ENCODE peak calls at places on chromosome 20, in seven cellular contexts. One of them, this sample, is unnamed.

GRCh38 chr20:5621305-5621704 is 128.9 kb upstream of the SHLD1 start:
- DNase-seq in non-pigmented ciliary epithelial cell: no peak
- DNase-seq in GM13976: no peak
- DNase-seq in left lung: no peak
- DNase-seq in uterus: no peak
- DNase-seq in SJSA1: no peak
- DNase-seq in left cardiac atrium: no peak
- DNase-seq in this sample: no peak

GRCh38 chr20:32943490-32944052 is 60.7 kb downstream of the SUN5 start:
- DNase-seq in non-pigmented ciliary epithelial cell: no peak
- DNase-seq in GM13976: no peak
- DNase-seq in left lung: no peak
- DNase-seq in uterus: no peak
- DNase-seq in SJSA1: no peak
- DNase-seq in left cardiac atrium: no peak
- DNase-seq in this sample: no peak

GRCh38 chr20:31663838-31664695 is 26.4 kb downstream of the COX4I2 start:
- DNase-seq in non-pigmented ciliary epithelial cell: no peak
- DNase-seq in GM13976: no peak
- DNase-seq in left lung: peak
- DNase-seq in uterus: no peak
- DNase-seq in SJSA1: peak
- DNase-seq in left cardiac atrium: no peak
- DNase-seq in this sample: no peak

GRCh38 chr20:16541226-16541625 is 32.0 kb downstream of the KIF16B start:
- DNase-seq in non-pigmented ciliary epithelial cell: no peak
- DNase-seq in GM13976: no peak
- DNase-seq in left lung: no peak
- DNase-seq in uterus: no peak
- DNase-seq in SJSA1: no peak
- DNase-seq in left cardiac atrium: peak
- DNase-seq in this sample: no peak

GRCh38 chr20:31374346-31374745 is 5.9 kb downstream of the DEFB118 start:
- DNase-seq in non-pigmented ciliary epithelial cell: no peak
- DNase-seq in GM13976: no peak
- DNase-seq in left lung: no peak
- DNase-seq in uterus: no peak
- DNase-seq in SJSA1: no peak
- DNase-seq in left cardiac atrium: no peak
- DNase-seq in this sample: no peak

GRCh38 chr20:62023935-62024334 is 41.7 kb downstream of the TAF4 start:
- DNase-seq in non-pigmented ciliary epithelial cell: no peak
- DNase-seq in GM13976: no peak
- DNase-seq in left lung: no peak
- DNase-seq in uterus: no peak
- DNase-seq in SJSA1: no peak
- DNase-seq in left cardiac atrium: no peak
- DNase-seq in this sample: no peak

GRCh38 chr20:36614781-36615557 is 9.4 kb downstream of the RAB5IF start:
- DNase-seq in non-pigmented ciliary epithelial cell: no peak
- DNase-seq in GM13976: no peak
- DNase-seq in left lung: no peak
- DNase-seq in uterus: no peak
- DNase-seq in SJSA1: no peak
- DNase-seq in left cardiac atrium: no peak
- DNase-seq in this sample: no peak

GRCh38 chr20:59039233-59039632 is 3.4 kb downstream of the PRELID3B start:
- DNase-seq in non-pigmented ciliary epithelial cell: no peak
- DNase-seq in GM13976: no peak
- DNase-seq in left lung: no peak
- DNase-seq in uterus: no peak
- DNase-seq in SJSA1: no peak
- DNase-seq in left cardiac atrium: no peak
- DNase-seq in this sample: no peak

GRCh38 chr20:37757550-37757949 is 63.7 kb downstream of the CTNNBL1 start:
- DNase-seq in non-pigmented ciliary epithelial cell: no peak
- DNase-seq in GM13976: no peak
- DNase-seq in left lung: no peak
- DNase-seq in uterus: no peak
- DNase-seq in SJSA1: no peak
- DNase-seq in left cardiac atrium: no peak
- DNase-seq in this sample: no peak

GRCh38 chr20:46648903-46649649 is 2.2 kb downstream of the SLC13A3 start:
- DNase-seq in non-pigmented ciliary epithelial cell: no peak
- DNase-seq in GM13976: no peak
- DNase-seq in left lung: no peak
- DNase-seq in uterus: no peak
- DNase-seq in SJSA1: no peak
- DNase-seq in left cardiac atrium: no peak
- DNase-seq in this sample: no peak

GRCh38 chr20:6711950-6712634 is 55.4 kb upstream of the BMP2 start:
- DNase-seq in non-pigmented ciliary epithelial cell: no peak
- DNase-seq in GM13976: no peak
- DNase-seq in left lung: peak
- DNase-seq in uterus: no peak
- DNase-seq in SJSA1: no peak
- DNase-seq in left cardiac atrium: no peak
- DNase-seq in this sample: no peak

GRCh38 chr20:35008411-35009342 is 53.0 kb downstream of the MYH7B start:
- DNase-seq in non-pigmented ciliary epithelial cell: no peak
- DNase-seq in GM13976: no peak
- DNase-seq in left lung: peak
- DNase-seq in uterus: peak
- DNase-seq in SJSA1: no peak
- DNase-seq in left cardiac atrium: peak
- DNase-seq in this sample: peak

GRCh38 chr20:46028772-46029371 is at the start of gene SLC12A5:
- DNase-seq in non-pigmented ciliary epithelial cell: no peak
- DNase-seq in GM13976: no peak
- DNase-seq in left lung: no peak
- DNase-seq in uterus: no peak
- DNase-seq in SJSA1: no peak
- DNase-seq in left cardiac atrium: no peak
- DNase-seq in this sample: no peak

GRCh38 chr20:41178904-41179432 is 41.6 kb downstream of the PLCG1 start:
- DNase-seq in non-pigmented ciliary epithelial cell: no peak
- DNase-seq in GM13976: no peak
- DNase-seq in left lung: no peak
- DNase-seq in uterus: no peak
- DNase-seq in SJSA1: no peak
- DNase-seq in left cardiac atrium: peak
- DNase-seq in this sample: no peak

GRCh38 chr20:13128173-13128572 is 92.9 kb upstream of the ISM1 start:
- DNase-seq in non-pigmented ciliary epithelial cell: no peak
- DNase-seq in GM13976: no peak
- DNase-seq in left lung: no peak
- DNase-seq in uterus: no peak
- DNase-seq in SJSA1: no peak
- DNase-seq in left cardiac atrium: no peak
- DNase-seq in this sample: no peak

GRCh38 chr20:53881362-53881761 is 189.0 kb downstream of the BCAS1 start:
- DNase-seq in non-pigmented ciliary epithelial cell: no peak
- DNase-seq in GM13976: no peak
- DNase-seq in left lung: no peak
- DNase-seq in uterus: no peak
- DNase-seq in SJSA1: no peak
- DNase-seq in left cardiac atrium: no peak
- DNase-seq in this sample: no peak

GRCh38 chr20:2585811-2586210 is 49.4 kb downstream of the TMC2 start:
- DNase-seq in non-pigmented ciliary epithelial cell: peak
- DNase-seq in GM13976: no peak
- DNase-seq in left lung: no peak
- DNase-seq in uterus: no peak
- DNase-seq in SJSA1: peak
- DNase-seq in left cardiac atrium: no peak
- DNase-seq in this sample: no peak

GRCh38 chr20:38313676-38314075 is 9.7 kb downstream of the BPI start:
- DNase-seq in non-pigmented ciliary epithelial cell: no peak
- DNase-seq in GM13976: no peak
- DNase-seq in left lung: no peak
- DNase-seq in uterus: no peak
- DNase-seq in SJSA1: no peak
- DNase-seq in left cardiac atrium: no peak
- DNase-seq in this sample: no peak

GRCh38 chr20:59177266-59178250 is 13.9 kb downstream of the ZNF831 start:
- DNase-seq in non-pigmented ciliary epithelial cell: no peak
- DNase-seq in GM13976: no peak
- DNase-seq in left lung: no peak
- DNase-seq in uterus: no peak
- DNase-seq in SJSA1: no peak
- DNase-seq in left cardiac atrium: no peak
- DNase-seq in this sample: no peak

GRCh38 chr20:4344660-4345059 is 329.3 kb upstream of the RNF24 start:
- DNase-seq in non-pigmented ciliary epithelial cell: peak
- DNase-seq in GM13976: no peak
- DNase-seq in left lung: no peak
- DNase-seq in uterus: no peak
- DNase-seq in SJSA1: no peak
- DNase-seq in left cardiac atrium: no peak
- DNase-seq in this sample: no peak

GRCh38 chr20:43825635-43826034 is 89.0 kb upstream of the TOX2 start:
- DNase-seq in non-pigmented ciliary epithelial cell: no peak
- DNase-seq in GM13976: no peak
- DNase-seq in left lung: no peak
- DNase-seq in uterus: no peak
- DNase-seq in SJSA1: no peak
- DNase-seq in left cardiac atrium: no peak
- DNase-seq in this sample: no peak

GRCh38 chr20:18666803-18667460 is 79.1 kb downstream of the DTD1 start:
- DNase-seq in non-pigmented ciliary epithelial cell: no peak
- DNase-seq in GM13976: no peak
- DNase-seq in left lung: no peak
- DNase-seq in uterus: peak
- DNase-seq in SJSA1: no peak
- DNase-seq in left cardiac atrium: no peak
- DNase-seq in this sample: no peak

GRCh38 chr20:46923550-46923949 is 28.9 kb downstream of the EYA2 start:
- DNase-seq in non-pigmented ciliary epithelial cell: no peak
- DNase-seq in GM13976: no peak
- DNase-seq in left lung: no peak
- DNase-seq in uterus: no peak
- DNase-seq in SJSA1: no peak
- DNase-seq in left cardiac atrium: no peak
- DNase-seq in this sample: no peak

GRCh38 chr20:63264519-63264918 is 8.1 kb upstream of the ARFGAP1 start:
- DNase-seq in non-pigmented ciliary epithelial cell: no peak
- DNase-seq in GM13976: no peak
- DNase-seq in left lung: no peak
- DNase-seq in uterus: no peak
- DNase-seq in SJSA1: no peak
- DNase-seq in left cardiac atrium: no peak
- DNase-seq in this sample: no peak

GRCh38 chr20:51287628-51288413 is 254.7 kb downstream of the NFATC2 start:
- DNase-seq in non-pigmented ciliary epithelial cell: no peak
- DNase-seq in GM13976: no peak
- DNase-seq in left lung: no peak
- DNase-seq in uterus: no peak
- DNase-seq in SJSA1: no peak
- DNase-seq in left cardiac atrium: no peak
- DNase-seq in this sample: no peak

GRCh38 chr20:911882-912600 is 4.1 kb downstream of the ANGPT4 start:
- DNase-seq in non-pigmented ciliary epithelial cell: no peak
- DNase-seq in GM13976: no peak
- DNase-seq in left lung: no peak
- DNase-seq in uterus: no peak
- DNase-seq in SJSA1: no peak
- DNase-seq in left cardiac atrium: no peak
- DNase-seq in this sample: no peak

GRCh38 chr20:62232194-62232593 is 6.1 kb upstream of the OSBPL2 start:
- DNase-seq in non-pigmented ciliary epithelial cell: no peak
- DNase-seq in GM13976: no peak
- DNase-seq in left lung: no peak
- DNase-seq in uterus: no peak
- DNase-seq in SJSA1: no peak
- DNase-seq in left cardiac atrium: no peak
- DNase-seq in this sample: no peak

GRCh38 chr20:18856873-18857272 is 43.3 kb downstream of the SCP2D1 start:
- DNase-seq in non-pigmented ciliary epithelial cell: no peak
- DNase-seq in GM13976: no peak
- DNase-seq in left lung: no peak
- DNase-seq in uterus: no peak
- DNase-seq in SJSA1: no peak
- DNase-seq in left cardiac atrium: no peak
- DNase-seq in this sample: no peak

GRCh38 chr20:50110141-50111047 is 2.6 kb downstream of the UBE2V1 start:
- DNase-seq in non-pigmented ciliary epithelial cell: no peak
- DNase-seq in GM13976: peak
- DNase-seq in left lung: no peak
- DNase-seq in uterus: no peak
- DNase-seq in SJSA1: no peak
- DNase-seq in left cardiac atrium: no peak
- DNase-seq in this sample: no peak

GRCh38 chr20:42308980-42309524 is 690.9 kb upstream of the CHD6 start:
- DNase-seq in non-pigmented ciliary epithelial cell: no peak
- DNase-seq in GM13976: no peak
- DNase-seq in left lung: no peak
- DNase-seq in uterus: no peak
- DNase-seq in SJSA1: no peak
- DNase-seq in left cardiac atrium: no peak
- DNase-seq in this sample: no peak

GRCh38 chr20:57651977-57652864 is 32.0 kb upstream of the ZBP1 start:
- DNase-seq in non-pigmented ciliary epithelial cell: no peak
- DNase-seq in GM13976: peak
- DNase-seq in left lung: peak
- DNase-seq in uterus: peak
- DNase-seq in SJSA1: no peak
- DNase-seq in left cardiac atrium: peak
- DNase-seq in this sample: no peak

GRCh38 chr20:1163105-1163504 is 21.7 kb downstream of the TMEM74B start:
- DNase-seq in non-pigmented ciliary epithelial cell: no peak
- DNase-seq in GM13976: no peak
- DNase-seq in left lung: no peak
- DNase-seq in uterus: no peak
- DNase-seq in SJSA1: no peak
- DNase-seq in left cardiac atrium: no peak
- DNase-seq in this sample: no peak

GRCh38 chr20:63861365-63861934 is at the start of gene ABHD16B:
- DNase-seq in non-pigmented ciliary epithelial cell: no peak
- DNase-seq in GM13976: no peak
- DNase-seq in left lung: no peak
- DNase-seq in uterus: no peak
- DNase-seq in SJSA1: no peak
- DNase-seq in left cardiac atrium: no peak
- DNase-seq in this sample: no peak

GRCh38 chr20:34316191-34316814 is 13.1 kb upstream of the AHCY start:
- DNase-seq in non-pigmented ciliary epithelial cell: no peak
- DNase-seq in GM13976: no peak
- DNase-seq in left lung: no peak
- DNase-seq in uterus: no peak
- DNase-seq in SJSA1: no peak
- DNase-seq in left cardiac atrium: no peak
- DNase-seq in this sample: no peak

GRCh38 chr20:10075606-10076005 is 40.8 kb downstream of the ANKEF1 start:
- DNase-seq in non-pigmented ciliary epithelial cell: no peak
- DNase-seq in GM13976: no peak
- DNase-seq in left lung: no peak
- DNase-seq in uterus: no peak
- DNase-seq in SJSA1: no peak
- DNase-seq in left cardiac atrium: no peak
- DNase-seq in this sample: no peak

GRCh38 chr20:60485012-60485760 is 527.0 kb downstream of the CDH26 start:
- DNase-seq in non-pigmented ciliary epithelial cell: no peak
- DNase-seq in GM13976: no peak
- DNase-seq in left lung: no peak
- DNase-seq in uterus: no peak
- DNase-seq in SJSA1: no peak
- DNase-seq in left cardiac atrium: no peak
- DNase-seq in this sample: no peak

GRCh38 chr20:4320284-4320683 is 304.9 kb upstream of the RNF24 start:
- DNase-seq in non-pigmented ciliary epithelial cell: no peak
- DNase-seq in GM13976: no peak
- DNase-seq in left lung: peak
- DNase-seq in uterus: no peak
- DNase-seq in SJSA1: no peak
- DNase-seq in left cardiac atrium: no peak
- DNase-seq in this sample: no peak

GRCh38 chr20:58293453-58293852 is 16.1 kb upstream of the RAB22A start:
- DNase-seq in non-pigmented ciliary epithelial cell: no peak
- DNase-seq in GM13976: peak
- DNase-seq in left lung: no peak
- DNase-seq in uterus: no peak
- DNase-seq in SJSA1: no peak
- DNase-seq in left cardiac atrium: no peak
- DNase-seq in this sample: no peak